ENCODE peak calls at places on chromosomes 2 and 18, in ten cellular contexts. P is gastrocnemius medialis; I is uterus; W is upper lobe of left lung; C is spleen; E is A549; B is CD8-positive, alpha-beta T cell; M is GM23338; A is neural progenitor cell; O is fibroblast of lung. U is an unnamed sample.

GRCh38 chr18:3914833-3915598 is 465.0 kb downstream of the TGIF1 start:
- DNase-seq in P (no peak), I (no peak), W (no peak), C (no peak), E (no peak), B (no peak), M (no peak), A (no peak), O (no peak), U (no peak)

GRCh38 chr2:142877265-142877756 is at the start of gene KYNU:
- DNase-seq in P (no peak), I (no peak), W (no peak), C (no peak), E (peak), B (no peak), M (no peak), A (no peak), O (peak), U (no peak)

GRCh38 chr18:50687491-50687890 is 127.6 kb downstream of the MAPK4 start:
- DNase-seq in P (no peak), I (no peak), W (no peak), C (peak), E (no peak), B (no peak), M (no peak), A (no peak), O (no peak), U (no peak)

GRCh38 chr2:219131327-219131726 is 29.3 kb downstream of the NHEJ1 start:
- DNase-seq in P (no peak), I (no peak), W (no peak), C (no peak), E (no peak), B (no peak), M (no peak), A (no peak), O (peak), U (no peak)

GRCh38 chr2:120624056-120624737 is 111.5 kb upstream of the GLI2 start:
- DNase-seq in P (no peak), I (no peak), W (no peak), C (peak), E (no peak), B (no peak), M (no peak), A (no peak), O (no peak), U (no peak)

GRCh38 chr2:1366546-1367134 is 46.6 kb upstream of the TPO start:
- DNase-seq in P (peak), I (no peak), W (peak), C (peak), E (no peak), B (no peak), M (no peak), A (no peak), O (no peak), U (peak)

GRCh38 chr2:161039071-161039470 is 121.2 kb upstream of the TANK start:
- DNase-seq in P (no peak), I (no peak), W (no peak), C (no peak), E (no peak), B (no peak), M (no peak), A (no peak), O (no peak), U (no peak)

GRCh38 chr18:2985628-2986027 is 27.3 kb downstream of the LPIN2 start:
- DNase-seq in P (no peak), I (no peak), W (no peak), C (no peak), E (peak), B (no peak), M (no peak), A (no peak), O (peak), U (no peak)

GRCh38 chr2:189580267-189580661 is 322 bp downstream of the SLC40A1 start:
- DNase-seq in P (no peak), I (peak), W (peak), C (peak), E (no peak), B (no peak), M (peak), A (peak), O (peak), U (peak)

GRCh38 chr18:77308216-77308615 is 58.6 kb downstream of the GALR1 start:
- DNase-seq in P (no peak), I (no peak), W (no peak), C (no peak), E (no peak), B (no peak), M (no peak), A (no peak), O (no peak), U (no peak)

GRCh38 chr2:160533482-160533881 is 39.9 kb upstream of the RBMS1 start:
- DNase-seq in P (no peak), I (no peak), W (no peak), C (no peak), E (no peak), B (no peak), M (no peak), A (no peak), O (no peak), U (no peak)

GRCh38 chr2:39568561-39569006 is 97.1 kb upstream of the TMEM178A start:
- DNase-seq in P (no peak), I (no peak), W (no peak), C (no peak), E (no peak), B (no peak), M (no peak), A (no peak), O (peak), U (no peak)

GRCh38 chr2:159126653-159127052 is 158.2 kb downstream of the TANC1 start:
- DNase-seq in P (no peak), I (no peak), W (no peak), C (no peak), E (no peak), B (no peak), M (no peak), A (no peak), O (peak), U (no peak)
- H3K27ac ChIP-seq in P (no peak), I (no peak), W (no peak), C (no peak), E (no peak), B (no peak), M (no peak), A (no peak), O (no peak), U (no peak)

GRCh38 chr2:95165371-95166064 is at the start of gene ZNF2:
- DNase-seq in P (peak), I (peak), W (peak), C (peak), E (peak), B (peak), M (peak), A (peak), O (peak), U (peak)
- TF ChIP-seq CTCF in P (no peak), I (no peak), W (peak), C (peak), E (no peak), B (no peak), M (no peak), A (no peak), O (no peak), U (peak)

GRCh38 chr2:230457793-230458192 is 41.8 kb downstream of the SP100 start:
- DNase-seq in P (no peak), I (no peak), W (no peak), C (no peak), E (no peak), B (no peak), M (no peak), A (no peak), O (no peak), U (no peak)

GRCh38 chr2:230459213-230459612 is 43.2 kb downstream of the SP100 start:
- DNase-seq in P (no peak), I (no peak), W (no peak), C (no peak), E (no peak), B (no peak), M (no peak), A (no peak), O (no peak), U (no peak)

GRCh38 chr2:230455005-230455684 is 39.1 kb downstream of the SP100 start:
- DNase-seq in P (no peak), I (no peak), W (no peak), C (no peak), E (no peak), B (no peak), M (no peak), A (no peak), O (no peak), U (no peak)

GRCh38 chr2:230457073-230457768 is 41.2 kb downstream of the SP100 start:
- DNase-seq in P (peak), I (no peak), W (no peak), C (no peak), E (no peak), B (no peak), M (no peak), A (no peak), O (no peak), U (no peak)
- H3K27ac ChIP-seq in P (no peak), I (no peak), W (peak), C (peak), E (no peak), B (no peak), M (no peak), A (no peak), O (no peak), U (peak)

DNA sequence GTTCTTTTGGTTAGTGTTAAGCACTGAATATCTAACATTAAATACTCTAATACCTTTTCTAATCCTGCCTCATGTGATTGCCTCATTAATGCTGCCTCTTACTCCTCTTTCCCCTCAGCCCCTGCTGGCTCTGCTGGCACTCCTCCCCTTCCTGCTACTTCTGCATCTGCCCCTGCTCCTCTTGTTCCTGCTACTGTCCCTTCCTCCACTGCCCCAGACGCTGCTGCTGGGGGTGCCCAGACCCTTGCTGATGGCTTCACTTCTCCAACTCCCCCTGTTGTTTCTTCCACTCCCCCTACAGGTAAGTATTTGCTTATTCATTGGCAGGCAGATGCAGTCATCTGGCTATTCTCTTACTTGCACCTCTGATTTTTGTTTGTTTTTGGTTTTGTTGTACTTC is 68.5 kb downstream of the ABI2 start:
- DNase-seq in P (no peak), I (no peak), W (no peak), C (no peak), E (peak), B (no peak), M (peak), A (peak), O (no peak), U (no peak)
- TF ChIP-seq CTCF in P (peak), I (no peak), W (no peak), C (no peak), E (peak), B (no peak), M (peak), A (peak), O (peak), U (peak)

GRCh38 chr2:237418300-237418699 is 4.3 kb upstream of the COL6A3 start:
- DNase-seq in P (no peak), I (no peak), W (no peak), C (no peak), E (no peak), B (no peak), M (no peak), A (no peak), O (no peak), U (no peak)

GRCh38 chr2:237424544-237424943 is 10.6 kb upstream of the COL6A3 start:
- DNase-seq in P (no peak), I (no peak), W (no peak), C (no peak), E (no peak), B (no peak), M (no peak), A (no peak), O (no peak), U (no peak)

GRCh38 chr2:237421542-237422047 is 7.6 kb upstream of the COL6A3 start:
- DNase-seq in P (peak), I (peak), W (peak), C (peak), E (peak), B (peak), M (peak), A (peak), O (peak), U (peak)

GRCh38 chr2:237423891-237424290 is 9.9 kb upstream of the COL6A3 start:
- DNase-seq in P (no peak), I (no peak), W (no peak), C (no peak), E (no peak), B (no peak), M (no peak), A (no peak), O (peak), U (no peak)

GRCh38 chr2:237422309-237422708 is 8.3 kb upstream of the COL6A3 start:
- DNase-seq in P (no peak), I (no peak), W (no peak), C (no peak), E (no peak), B (no peak), M (no peak), A (no peak), O (peak), U (no peak)
- H3K27ac ChIP-seq in P (peak), I (peak), W (no peak), C (no peak), E (peak), B (no peak), M (no peak), A (no peak), O (no peak), U (no peak)

GRCh38 chr2:182381225-182381624 is 45.6 kb downstream of the PDE1A start:
- DNase-seq in P (no peak), I (no peak), W (no peak), C (no peak), E (no peak), B (no peak), M (no peak), A (no peak), O (no peak), U (no peak)
- TF ChIP-seq CTCF in P (no peak), I (no peak), W (no peak), C (no peak), E (no peak), B (no peak), M (no peak), A (no peak), O (no peak), U (no peak)

U was measured in heart right ventricle.